ENCODE peak calls at places on chromosome 4, in eight cellular contexts. N, W, O, P, M, J, S and T are unnamed samples.

GRCh38 chr4:152257601-152258066 is 278.3 kb downstream of the FBXW7 start:
- DNase-seq in S (no peak), P (no peak), N (no peak), J (no peak), O (no peak), M (no peak), W (no peak), T (no peak)

GRCh38 chr4:69308634-69309033 is 28.4 kb downstream of the UGT2B28 start:
- DNase-seq in W (no peak), S (no peak), M (no peak), O (no peak), P (no peak), J (no peak), N (no peak), T (no peak)

GRCh38 chr4:159097144-159097543 is 5.7 kb upstream of the RAPGEF2 start:
- DNase-seq in N (no peak), P (no peak), S (no peak), M (no peak), W (no peak), O (no peak), J (no peak), T (no peak)

GRCh38 chr4:5863461-5864113 is 29.3 kb downstream of the CRMP1 start:
- DNase-seq in P (no peak), J (no peak), O (peak; percentile 62), W (no peak), M (no peak), N (no peak), S (no peak), T (peak; percentile 57)

GRCh38 chr4:170025523-170026252 is 507 bp downstream of the MFAP3L start:
- DNase-seq in W (no peak), M (no peak), J (no peak), N (no peak), S (peak; percentile 8), O (peak; percentile 3), P (no peak), T (no peak)

GRCh38 chr4:47566975-47567374 is 81.9 kb downstream of the ATP10D start:
- DNase-seq in M (no peak), P (no peak), N (no peak), J (no peak), O (no peak), W (no peak), S (no peak), T (no peak)

GRCh38 chr4:25863347-25863784 is 578 bp upstream of the SEL1L3 start:
- DNase-seq in P (peak; percentile 29), N (no peak), S (no peak), W (no peak), J (no peak), M (peak; percentile 81), O (peak; percentile 27), T (no peak)

GRCh38 chr4:98905834-98906233 is 23.1 kb downstream of the EIF4E start:
- DNase-seq in O (no peak), N (no peak), W (no peak), S (no peak), P (no peak), J (no peak), M (no peak), T (no peak)

GRCh38 chr4:18039113-18039512 is 17.6 kb upstream of the LCORL start:
- DNase-seq in J (no peak), S (no peak), N (no peak), O (no peak), P (no peak), M (no peak), W (no peak), T (no peak)

GRCh38 chr4:156913234-156913633 is 58.4 kb downstream of the PDGFC start:
- DNase-seq in M (no peak), O (no peak), W (no peak), P (no peak), J (no peak), S (no peak), N (no peak), T (no peak)

GRCh38 chr4:41214158-41215146 is at the start of gene APBB2:
- DNase-seq in J (peak; percentile 84), W (peak; percentile 96), M (peak; percentile 94), S (peak; percentile 95), O (peak; percentile 95), N (peak; percentile 86), P (peak; percentile 95), T (peak; percentile 93)
- TF ChIP-seq POLR2A in J (no peak), W (peak; percentile 94), M (no peak), S (peak; percentile 91), O (peak; percentile 76), N (peak; percentile 83), P (peak; percentile 68), T (peak; percentile 92)

GRCh38 chr4:81404294-81404693 is 67.4 kb downstream of the RASGEF1B start:
- DNase-seq in O (no peak), M (no peak), J (no peak), N (no peak), W (no peak), P (no peak), S (no peak), T (no peak)
- TF ChIP-seq CTCF in O (no peak), M (no peak), J (no peak), N (no peak), W (no peak), P (no peak), S (peak; percentile 7), T (no peak)

GRCh38 chr4:72893354-72894066 is 176.0 kb downstream of the COX18 start:
- DNase-seq in M (no peak), P (no peak), N (no peak), J (no peak), S (peak; percentile 43), W (no peak), O (no peak), T (no peak)
- TF ChIP-seq POLR2A in M (no peak), P (no peak), N (no peak), J (no peak), S (no peak), W (no peak), O (no peak), T (no peak)

GRCh38 chr4:33722800-33723511 is 2521.4 kb downstream of the ARAP2 start:
- DNase-seq in N (no peak), O (no peak), S (no peak), W (no peak), M (no peak), P (no peak), J (no peak), T (no peak)
- TF ChIP-seq CTCF in N (peak; percentile 8), O (no peak), S (no peak), W (peak; percentile 20), M (no peak), P (no peak), J (no peak), T (no peak)

GRCh38 chr4:183507928-183508327 is 3.1 kb downstream of the ING2 start:
- DNase-seq in N (no peak), M (no peak), P (no peak), O (peak; percentile 14), W (no peak), J (peak; percentile 51), S (no peak), T (no peak)

GRCh38 chr4:183504064-183504929 is 561 bp upstream of the ING2 start:
- DNase-seq in N (peak; percentile 98), M (peak; percentile 100), J (peak; percentile 95), W (peak; percentile 99), P (peak; percentile 99), O (peak; percentile 95), S (peak; percentile 99), T (peak; percentile 83)

GRCh38 chr4:183504930-183505555 is at the start of gene ING2:
- DNase-seq in N (no peak), W (no peak), O (peak; percentile 51), M (no peak), P (peak; percentile 73), J (peak; percentile 83), S (no peak), T (peak; percentile 21)

GRCh38 chr4:183505556-183506388 is 914 bp downstream of the ING2 start:
- DNase-seq in S (peak; percentile 85), O (peak; percentile 87), N (peak; percentile 66), M (peak; percentile 83), W (peak; percentile 91), P (peak; percentile 92), J (peak; percentile 79), T (peak; percentile 51)

GRCh38 chr4:183506389-183506735 is 1.5 kb downstream of the ING2 start:
- DNase-seq in M (no peak), O (no peak), N (no peak), P (no peak), W (no peak), J (no peak), S (no peak), T (no peak)
- TF ChIP-seq POLR2A in M (no peak), O (no peak), N (no peak), P (no peak), W (no peak), J (no peak), S (no peak), T (no peak)

DNA sequence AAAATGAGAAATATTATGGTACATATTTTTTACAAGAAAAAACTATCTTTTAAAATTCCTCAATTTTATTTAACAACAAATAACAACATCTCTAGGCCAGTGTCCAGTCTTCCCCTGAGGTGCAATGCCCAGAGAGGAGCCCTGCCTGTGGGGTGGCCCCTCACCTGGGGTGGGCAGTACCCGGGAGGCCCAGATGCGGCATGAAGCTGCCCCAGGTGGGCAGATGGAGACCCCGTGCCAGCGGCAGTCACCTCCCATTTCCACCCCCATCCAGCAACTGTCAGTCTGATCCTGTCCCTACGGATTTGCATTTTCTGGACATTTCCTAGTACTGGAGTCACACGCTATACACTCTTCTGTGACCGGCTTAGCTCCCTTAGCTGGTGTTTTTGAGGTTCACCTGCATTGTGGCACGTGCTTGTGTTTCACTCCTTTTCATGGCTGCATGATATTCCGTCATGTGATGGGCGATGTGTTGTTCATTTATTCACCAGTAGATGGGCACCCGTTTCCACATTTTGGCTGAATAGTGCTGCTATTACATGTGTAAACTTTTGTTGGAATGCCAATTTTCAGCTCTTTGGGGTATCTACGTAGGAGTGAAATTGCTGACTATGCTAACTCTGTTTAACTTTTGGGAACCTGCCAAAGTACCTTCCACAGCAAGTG is 11.9 kb upstream of the MAEA start:
- DNase-seq in W (no peak), J (no peak), M (no peak), S (no peak), N (no peak), P (no peak), O (peak; percentile 15), T (no peak)
- TF ChIP-seq CTCF in W (no peak), J (peak; percentile 8), M (no peak), S (no peak), N (no peak), P (no peak), O (no peak), T (peak; percentile 24)